ENCODE peak calls at places on chromosomes 5 and 9, in four cellular contexts. One of them, this sample, is unnamed.

GRCh38 chr5:59592101-59592500 is 301.4 kb downstream of the PDE4D start:
- ATAC-seq in right cardiac atrium: no peak
- ATAC-seq in natural killer cell: no peak
- ATAC-seq in A549: no peak
- ATAC-seq in this sample: peak

GRCh38 chr5:73280386-73280785 is 107.4 kb downstream of the TMEM174 start:
- ATAC-seq in right cardiac atrium: no peak
- ATAC-seq in natural killer cell: no peak
- ATAC-seq in A549: no peak
- ATAC-seq in this sample: no peak

GRCh38 chr5:171067540-171068130 is 205.8 kb downstream of the RANBP17 start:
- ATAC-seq in right cardiac atrium: no peak
- ATAC-seq in natural killer cell: no peak
- ATAC-seq in A549: no peak
- ATAC-seq in this sample: no peak

GRCh38 chr5:555058-555623 is 30.9 kb upstream of the SLC9A3 start:
- ATAC-seq in right cardiac atrium: no peak
- ATAC-seq in natural killer cell: no peak
- ATAC-seq in A549: peak
- ATAC-seq in this sample: no peak

GRCh38 chr5:33075731-33076130 is 364.6 kb downstream of the NPR3 start:
- ATAC-seq in right cardiac atrium: no peak
- ATAC-seq in natural killer cell: no peak
- ATAC-seq in A549: no peak
- ATAC-seq in this sample: no peak

GRCh38 chr5:108259306-108259705 is 122.6 kb downstream of the FBXL17 start:
- ATAC-seq in right cardiac atrium: no peak
- ATAC-seq in natural killer cell: no peak
- ATAC-seq in A549: no peak
- ATAC-seq in this sample: no peak

GRCh38 chr9:92947268-92948031 is at the start of gene FGD3:
- ATAC-seq in right cardiac atrium: peak
- ATAC-seq in natural killer cell: peak
- ATAC-seq in A549: peak
- ATAC-seq in this sample: peak

GRCh38 chr5:151008124-151008491 is 12.3 kb upstream of the GPX3 start:
- ATAC-seq in right cardiac atrium: no peak
- ATAC-seq in natural killer cell: no peak
- ATAC-seq in A549: no peak
- ATAC-seq in this sample: no peak